ENCODE peak calls at places on chromosomes 13 and 19, in four cellular contexts. E is activated naive CD4-positive, alpha-beta T cell treated with anti-CD3 and anti-CD28 coated beads, Interleukin-2, amount 50 U/mL, for 72 hours; P is AG04450; I is smooth muscle cell of the brain vasculature. T is an unnamed sample.

GRCh38 chr19:45569619-45570421 is 14.8 kb downstream of the OPA3 start:
- DNase-seq in E (no peak), P (no peak), I (no peak), T (no peak)

GRCh38 chr13:61880576-61881283 is 465.1 kb upstream of the PCDH20 start:
- DNase-seq in E (no peak), P (no peak), I (no peak), T (no peak)

GRCh38 chr19:40690699-40691420 is 409 bp upstream of the NUMBL start:
- DNase-seq in E (peak; percentile 91), P (peak; percentile 78), I (peak; percentile 77), T (peak; percentile 66)

GRCh38 chr19:11821474-11821873 is 7.4 kb downstream of the ZNF440 start:
- DNase-seq in E (no peak), P (no peak), I (no peak), T (no peak)

GRCh38 chr13:37364024-37364423 is 234.5 kb downstream of the POSTN start:
- DNase-seq in E (no peak), P (no peak), I (no peak), T (no peak)

GRCh38 chr13:76725211-76725610 is 161.0 kb downstream of the KCTD12 start:
- DNase-seq in E (no peak), P (no peak), I (peak; percentile 21), T (peak; percentile 78)

GRCh38 chr19:38478273-38478971 is 44.9 kb downstream of the RYR1 start:
- DNase-seq in E (no peak), P (no peak), I (no peak), T (no peak)

GRCh38 chr13:28059214-28059613 is 41.2 kb downstream of the FLT3 start:
- DNase-seq in E (no peak), P (no peak), I (no peak), T (no peak)

GRCh38 chr19:53424968-53425597 is 6.7 kb upstream of the ZNF761 start:
- DNase-seq in E (peak; percentile 57), P (peak; percentile 38), I (no peak), T (peak; percentile 43)

GRCh38 chr13:50130686-50131051 is 115.4 kb downstream of the KCNRG start:
- DNase-seq in E (no peak), P (no peak), I (no peak), T (no peak)

GRCh38 chr13:85709072-85709471 is 90.1 kb downstream of the SLITRK6 start:
- DNase-seq in E (no peak), P (no peak), I (no peak), T (no peak)

GRCh38 chr13:73189365-73189764 is 130.6 kb downstream of the KLF5 start:
- DNase-seq in E (no peak), P (no peak), I (no peak), T (no peak)

GRCh38 chr19:5207806-5208205 is 132.8 kb downstream of the PTPRS start:
- DNase-seq in E (no peak), P (no peak), I (no peak), T (no peak)

GRCh38 chr13:44273991-44274810 is 99.4 kb upstream of the SERP2 start:
- DNase-seq in E (no peak), P (peak; percentile 45), I (no peak), T (no peak)

GRCh38 chr19:44512326-44513298 is 12.3 kb upstream of the ZNF180 start:
- DNase-seq in E (no peak), P (peak; percentile 34), I (no peak), T (no peak)

GRCh38 chr19:51111606-51112005 is 3.4 kb upstream of the CTU1 start:
- DNase-seq in E (no peak), P (no peak), I (no peak), T (no peak)

GRCh38 chr19:35056513-35057063 is 15.1 kb downstream of the HPN start:
- DNase-seq in E (no peak), P (no peak), I (no peak), T (no peak)

GRCh38 chr13:73273737-73274136 is 214.9 kb downstream of the KLF5 start:
- DNase-seq in E (no peak), P (peak; percentile 78), I (no peak), T (no peak)

GRCh38 chr13:27481766-27482165 is 31.4 kb upstream of the MTIF3 start:
- DNase-seq in E (no peak), P (no peak), I (no peak), T (no peak)

GRCh38 chr13:77579971-77580370 is 44.5 kb downstream of the SCEL start:
- DNase-seq in E (no peak), P (no peak), I (no peak), T (no peak)

GRCh38 chr13:32164622-32165268 is 133.2 kb downstream of the FRY start:
- DNase-seq in E (no peak), P (peak; percentile 20), I (peak; percentile 21), T (no peak)

GRCh38 chr19:3350014-3350663 is 16.2 kb upstream of the NFIC start:
- DNase-seq in E (no peak), P (no peak), I (no peak), T (no peak)

GRCh38 chr13:50584856-50585580 is 258.5 kb downstream of the DLEU7 start:
- DNase-seq in E (no peak), P (no peak), I (no peak), T (no peak)

GRCh38 chr13:97329331-97329730 is 104.6 kb upstream of the RAP2A start:
- DNase-seq in E (no peak), P (no peak), I (no peak), T (no peak)

GRCh38 chr13:34151885-34152284 is 333.9 kb downstream of the RFC3 start:
- DNase-seq in E (no peak), P (no peak), I (no peak), T (no peak)

T was measured in pulmonary artery endothelial cell.